ENCODE peak calls at places on chromosome 15, in seven cellular contexts. One of them, this sample, is unnamed.

GRCh38 chr15:64501396-64501716 is 41.0 kb downstream of the ZNF609 start:
- DNase-seq in Panc1: no peak
- DNase-seq in cardiac muscle cell: no peak
- DNase-seq in esophagus squamous epithelium: no peak
- DNase-seq in astrocyte of the spinal cord: no peak
- DNase-seq in HL-60: no peak
- DNase-seq in IMR-90: no peak
- DNase-seq in this sample: no peak

GRCh38 chr15:77631790-77632551 is 741 bp downstream of the LINGO1 start:
- DNase-seq in Panc1: no peak
- DNase-seq in cardiac muscle cell: no peak
- DNase-seq in esophagus squamous epithelium: no peak
- DNase-seq in astrocyte of the spinal cord: no peak
- DNase-seq in HL-60: no peak
- DNase-seq in IMR-90: no peak
- DNase-seq in this sample: no peak

GRCh38 chr15:44726568-44727461 is 9.5 kb upstream of the TRIM69 start:
- DNase-seq in Panc1: peak
- DNase-seq in cardiac muscle cell: peak
- DNase-seq in esophagus squamous epithelium: peak
- DNase-seq in astrocyte of the spinal cord: peak
- DNase-seq in HL-60: peak
- DNase-seq in IMR-90: peak
- DNase-seq in this sample: peak

GRCh38 chr15:84601555-84601838 is 688 bp downstream of the ZSCAN2 start:
- DNase-seq in Panc1: no peak
- DNase-seq in cardiac muscle cell: no peak
- DNase-seq in esophagus squamous epithelium: no peak
- DNase-seq in astrocyte of the spinal cord: no peak
- DNase-seq in HL-60: no peak
- DNase-seq in IMR-90: no peak
- DNase-seq in this sample: no peak

GRCh38 chr15:51623386-51623938 is 891 bp upstream of the DMXL2 start:
- DNase-seq in Panc1: no peak
- DNase-seq in cardiac muscle cell: peak
- DNase-seq in esophagus squamous epithelium: no peak
- DNase-seq in astrocyte of the spinal cord: no peak
- DNase-seq in HL-60: peak
- DNase-seq in IMR-90: no peak
- DNase-seq in this sample: no peak

GRCh38 chr15:63447277-63447676 is 57.1 kb upstream of the USP3 start:
- DNase-seq in Panc1: no peak
- DNase-seq in cardiac muscle cell: no peak
- DNase-seq in esophagus squamous epithelium: no peak
- DNase-seq in astrocyte of the spinal cord: no peak
- DNase-seq in HL-60: no peak
- DNase-seq in IMR-90: no peak
- DNase-seq in this sample: no peak

GRCh38 chr15:84839714-84840113 is 22.6 kb downstream of the ALPK3 start:
- DNase-seq in Panc1: no peak
- DNase-seq in cardiac muscle cell: no peak
- DNase-seq in esophagus squamous epithelium: no peak
- DNase-seq in astrocyte of the spinal cord: no peak
- DNase-seq in HL-60: no peak
- DNase-seq in IMR-90: no peak
- DNase-seq in this sample: no peak

GRCh38 chr15:51333571-51333970 is 4.8 kb downstream of the CYP19A1 start:
- DNase-seq in Panc1: no peak
- DNase-seq in cardiac muscle cell: no peak
- DNase-seq in esophagus squamous epithelium: no peak
- DNase-seq in astrocyte of the spinal cord: no peak
- DNase-seq in HL-60: no peak
- DNase-seq in IMR-90: no peak
- DNase-seq in this sample: no peak

GRCh38 chr15:52783929-52784798 is 6.0 kb downstream of the ONECUT1 start:
- DNase-seq in Panc1: no peak
- DNase-seq in cardiac muscle cell: peak
- DNase-seq in esophagus squamous epithelium: no peak
- DNase-seq in astrocyte of the spinal cord: no peak
- DNase-seq in HL-60: no peak
- DNase-seq in IMR-90: no peak
- DNase-seq in this sample: no peak

GRCh38 chr15:101167791-101168462 is 83.9 kb downstream of the CHSY1 start:
- DNase-seq in Panc1: peak
- DNase-seq in cardiac muscle cell: peak
- DNase-seq in esophagus squamous epithelium: peak
- DNase-seq in astrocyte of the spinal cord: peak
- DNase-seq in HL-60: peak
- DNase-seq in IMR-90: peak
- DNase-seq in this sample: peak

DNA sequence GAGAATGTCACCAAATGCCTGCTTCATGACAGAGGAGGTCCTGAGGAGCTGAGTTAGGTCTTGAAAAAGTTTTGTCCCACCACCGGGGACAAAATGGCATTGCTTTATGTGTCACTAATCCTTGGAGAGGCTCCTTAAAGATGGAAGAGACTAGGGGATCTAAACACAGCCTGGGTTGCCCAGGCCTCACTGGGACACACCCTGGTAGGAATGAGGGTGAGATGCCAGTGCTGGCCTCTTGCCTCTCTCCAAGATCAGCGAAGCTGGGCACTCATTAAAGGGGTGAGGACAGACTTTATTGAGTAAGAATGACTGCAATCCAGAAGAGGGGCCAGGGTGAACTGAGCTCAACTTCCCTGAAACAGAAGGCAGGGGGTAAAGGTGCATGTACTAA is 58.5 kb upstream of the KLF13 start:
- DNase-seq in Panc1: no peak
- DNase-seq in cardiac muscle cell: no peak
- DNase-seq in esophagus squamous epithelium: no peak
- DNase-seq in astrocyte of the spinal cord: no peak
- DNase-seq in HL-60: no peak
- DNase-seq in IMR-90: no peak
- DNase-seq in this sample: no peak
- H3K4me3 ChIP-seq in Panc1: no peak
- H3K4me3 ChIP-seq in cardiac muscle cell: no peak
- H3K4me3 ChIP-seq in esophagus squamous epithelium: no peak
- H3K4me3 ChIP-seq in astrocyte of the spinal cord: no peak
- H3K4me3 ChIP-seq in HL-60: no peak
- H3K4me3 ChIP-seq in IMR-90: no peak
- H3K4me3 ChIP-seq in this sample: no peak

GRCh38 chr15:40045572-40046217 is 6.7 kb upstream of the SRP14 start:
- DNase-seq in Panc1: no peak
- DNase-seq in cardiac muscle cell: no peak
- DNase-seq in esophagus squamous epithelium: no peak
- DNase-seq in astrocyte of the spinal cord: no peak
- DNase-seq in HL-60: no peak
- DNase-seq in IMR-90: no peak
- DNase-seq in this sample: no peak

GRCh38 chr15:40048155-40048792 is 9.3 kb upstream of the SRP14 start:
- DNase-seq in Panc1: no peak
- DNase-seq in cardiac muscle cell: no peak
- DNase-seq in esophagus squamous epithelium: no peak
- DNase-seq in astrocyte of the spinal cord: no peak
- DNase-seq in HL-60: no peak
- DNase-seq in IMR-90: no peak
- DNase-seq in this sample: no peak

GRCh38 chr15:40044717-40045571 is 6.0 kb upstream of the SRP14 start:
- DNase-seq in Panc1: no peak
- DNase-seq in cardiac muscle cell: peak
- DNase-seq in esophagus squamous epithelium: peak
- DNase-seq in astrocyte of the spinal cord: peak
- DNase-seq in HL-60: no peak
- DNase-seq in IMR-90: peak
- DNase-seq in this sample: peak

GRCh38 chr15:40047413-40048154 is 8.6 kb upstream of the SRP14 start:
- DNase-seq in Panc1: no peak
- DNase-seq in cardiac muscle cell: peak
- DNase-seq in esophagus squamous epithelium: no peak
- DNase-seq in astrocyte of the spinal cord: peak
- DNase-seq in HL-60: peak
- DNase-seq in IMR-90: peak
- DNase-seq in this sample: peak

GRCh38 chr15:40046721-40047412 is 7.9 kb upstream of the SRP14 start:
- DNase-seq in Panc1: no peak
- DNase-seq in cardiac muscle cell: peak
- DNase-seq in esophagus squamous epithelium: no peak
- DNase-seq in astrocyte of the spinal cord: peak
- DNase-seq in HL-60: no peak
- DNase-seq in IMR-90: peak
- DNase-seq in this sample: peak
- TF ChIP-seq CTCF in Panc1: no peak
- TF ChIP-seq CTCF in cardiac muscle cell: no peak
- TF ChIP-seq CTCF in esophagus squamous epithelium: no peak
- TF ChIP-seq CTCF in astrocyte of the spinal cord: no peak
- TF ChIP-seq CTCF in HL-60: no peak
- TF ChIP-seq CTCF in IMR-90: no peak
- TF ChIP-seq CTCF in this sample: no peak

GRCh38 chr15:68793776-68794175 is 26.9 kb downstream of the ANP32A start:
- DNase-seq in Panc1: no peak
- DNase-seq in cardiac muscle cell: no peak
- DNase-seq in esophagus squamous epithelium: no peak
- DNase-seq in astrocyte of the spinal cord: no peak
- DNase-seq in HL-60: no peak
- DNase-seq in IMR-90: no peak
- DNase-seq in this sample: no peak
- H3K4me3 ChIP-seq in Panc1: no peak
- H3K4me3 ChIP-seq in cardiac muscle cell: no peak
- H3K4me3 ChIP-seq in esophagus squamous epithelium: no peak
- H3K4me3 ChIP-seq in astrocyte of the spinal cord: no peak
- H3K4me3 ChIP-seq in HL-60: no peak
- H3K4me3 ChIP-seq in IMR-90: no peak
- H3K4me3 ChIP-seq in this sample: no peak

GRCh38 chr15:24676431-24676830 is 856 bp downstream of the NPAP1 start:
- DNase-seq in Panc1: no peak
- DNase-seq in cardiac muscle cell: no peak
- DNase-seq in esophagus squamous epithelium: no peak
- DNase-seq in astrocyte of the spinal cord: no peak
- DNase-seq in HL-60: no peak
- DNase-seq in IMR-90: no peak
- DNase-seq in this sample: no peak
- TF ChIP-seq CTCF in Panc1: no peak
- TF ChIP-seq CTCF in cardiac muscle cell: no peak
- TF ChIP-seq CTCF in esophagus squamous epithelium: no peak
- TF ChIP-seq CTCF in astrocyte of the spinal cord: no peak
- TF ChIP-seq CTCF in HL-60: no peak
- TF ChIP-seq CTCF in IMR-90: no peak
- TF ChIP-seq CTCF in this sample: no peak

DNA sequence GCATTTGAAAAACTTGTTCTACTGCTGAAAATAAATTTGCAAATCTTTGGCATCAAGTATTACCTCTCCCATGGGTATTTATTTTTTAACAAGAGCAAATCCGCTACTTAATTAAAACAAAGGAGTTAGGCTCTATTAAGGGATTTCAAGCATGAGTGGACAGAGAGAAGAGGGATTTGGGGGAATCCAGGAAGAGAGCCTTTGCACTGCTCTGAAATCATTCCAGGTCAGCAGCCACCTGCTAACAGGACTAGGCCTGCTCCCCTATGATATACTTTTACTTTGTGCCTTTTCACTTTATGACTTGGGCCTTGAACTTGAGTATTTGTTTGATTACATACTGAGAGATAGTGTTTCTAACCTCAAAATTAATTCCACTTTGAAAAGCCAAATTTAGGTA is 57.2 kb downstream of the IQCH start:
- DNase-seq in Panc1: no peak
- DNase-seq in cardiac muscle cell: no peak
- DNase-seq in esophagus squamous epithelium: no peak
- DNase-seq in astrocyte of the spinal cord: no peak
- DNase-seq in HL-60: no peak
- DNase-seq in IMR-90: no peak
- DNase-seq in this sample: no peak
- H3K4me3 ChIP-seq in Panc1: no peak
- H3K4me3 ChIP-seq in cardiac muscle cell: no peak
- H3K4me3 ChIP-seq in esophagus squamous epithelium: no peak
- H3K4me3 ChIP-seq in astrocyte of the spinal cord: no peak
- H3K4me3 ChIP-seq in HL-60: no peak
- H3K4me3 ChIP-seq in IMR-90: no peak
- H3K4me3 ChIP-seq in this sample: no peak

GRCh38 chr15:95536638-95537037 is 793.9 kb upstream of the NR2F2 start:
- DNase-seq in Panc1: no peak
- DNase-seq in cardiac muscle cell: no peak
- DNase-seq in esophagus squamous epithelium: no peak
- DNase-seq in astrocyte of the spinal cord: no peak
- DNase-seq in HL-60: no peak
- DNase-seq in IMR-90: no peak
- DNase-seq in this sample: no peak

GRCh38 chr15:95538693-95539092 is 791.8 kb upstream of the NR2F2 start:
- DNase-seq in Panc1: no peak
- DNase-seq in cardiac muscle cell: no peak
- DNase-seq in esophagus squamous epithelium: no peak
- DNase-seq in astrocyte of the spinal cord: no peak
- DNase-seq in HL-60: no peak
- DNase-seq in IMR-90: no peak
- DNase-seq in this sample: no peak
- TF ChIP-seq CTCF in Panc1: no peak
- TF ChIP-seq CTCF in cardiac muscle cell: no peak
- TF ChIP-seq CTCF in esophagus squamous epithelium: no peak
- TF ChIP-seq CTCF in astrocyte of the spinal cord: no peak
- TF ChIP-seq CTCF in HL-60: no peak
- TF ChIP-seq CTCF in IMR-90: no peak
- TF ChIP-seq CTCF in this sample: no peak

GRCh38 chr15:25057574-25057973 is 102.8 kb downstream of the SNRPN start:
- DNase-seq in Panc1: no peak
- DNase-seq in cardiac muscle cell: no peak
- DNase-seq in esophagus squamous epithelium: no peak
- DNase-seq in astrocyte of the spinal cord: no peak
- DNase-seq in HL-60: no peak
- DNase-seq in IMR-90: no peak
- DNase-seq in this sample: no peak
- H3K4me3 ChIP-seq in Panc1: no peak
- H3K4me3 ChIP-seq in cardiac muscle cell: no peak
- H3K4me3 ChIP-seq in esophagus squamous epithelium: no peak
- H3K4me3 ChIP-seq in astrocyte of the spinal cord: no peak
- H3K4me3 ChIP-seq in HL-60: no peak
- H3K4me3 ChIP-seq in IMR-90: no peak
- H3K4me3 ChIP-seq in this sample: no peak

DNA sequence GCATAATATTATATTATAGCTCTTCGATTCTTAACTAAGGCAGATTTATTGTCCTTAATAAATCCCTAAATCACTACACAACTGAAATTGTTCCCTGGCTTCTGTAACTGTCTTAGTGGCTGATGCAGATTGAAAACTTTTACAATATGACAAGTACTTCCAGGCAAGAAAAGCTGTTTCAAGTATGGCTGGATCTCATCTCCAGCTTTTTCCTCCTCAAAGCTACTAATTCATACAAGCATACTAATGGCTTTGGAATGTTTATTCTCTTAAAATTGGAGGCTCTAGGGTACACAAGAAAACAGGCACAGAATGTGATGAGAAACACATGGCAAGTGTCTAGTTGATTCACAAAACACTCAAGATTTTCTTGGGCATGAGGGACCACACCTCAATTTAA is 351.5 kb upstream of the ICE2 start:
- DNase-seq in Panc1: no peak
- DNase-seq in cardiac muscle cell: peak
- DNase-seq in esophagus squamous epithelium: no peak
- DNase-seq in astrocyte of the spinal cord: peak
- DNase-seq in HL-60: no peak
- DNase-seq in IMR-90: peak
- DNase-seq in this sample: peak
- TF ChIP-seq CTCF in Panc1: no peak
- TF ChIP-seq CTCF in cardiac muscle cell: no peak
- TF ChIP-seq CTCF in esophagus squamous epithelium: no peak
- TF ChIP-seq CTCF in astrocyte of the spinal cord: no peak
- TF ChIP-seq CTCF in HL-60: no peak
- TF ChIP-seq CTCF in IMR-90: no peak
- TF ChIP-seq CTCF in this sample: no peak